ENCODE peak calls at places on chromosomes 7 and 10, in four cellular contexts. H is activated T-helper 1 cell treated with Interleukin-2 at 50 U/mL for 16 hours, E is MG63, W is A549. F is an unnamed sample.

GRCh38 chr10:80204801-80205477 is 398 bp downstream of the ANXA11 start:
- DNase-seq in E (peak), H (peak), W (no peak), F (no peak)

GRCh38 chr10:43461950-43462349 is 25.0 kb downstream of the ZNF487 start:
- DNase-seq in H (no peak), W (peak), E (no peak), F (peak)

GRCh38 chr7:94679341-94679740 is 23.4 kb upstream of the SGCE start:
- DNase-seq in H (no peak), E (no peak), W (no peak), F (no peak)

GRCh38 chr10:3659518-3659917 is 125.5 kb downstream of the KLF6 start:
- DNase-seq in H (no peak), E (no peak), W (no peak), F (no peak)

GRCh38 chr7:54956021-54956420 is 62.8 kb upstream of the EGFR start:
- DNase-seq in W (no peak), E (no peak), H (no peak), F (no peak)

GRCh38 chr10:119441921-119442757 is 100.4 kb downstream of the RGS10 start:
- DNase-seq in H (no peak), W (no peak), E (no peak), F (no peak)

GRCh38 chr7:89077992-89078391 is 282.5 kb upstream of the TEX47 start:
- DNase-seq in H (no peak), E (no peak), W (no peak), F (no peak)

GRCh38 chr10:118596426-118597124 is 1.1 kb upstream of the PRLHR start:
- DNase-seq in H (no peak), W (no peak), E (no peak), F (no peak)

GRCh38 chr10:49744924-49745605 is 17.1 kb downstream of the OGDHL start:
- DNase-seq in W (no peak), H (no peak), E (no peak), F (no peak)

GRCh38 chr7:34208878-34209621 is 303.7 kb downstream of the BMPER start:
- DNase-seq in H (no peak), E (peak), W (no peak), F (no peak)

GRCh38 chr7:38699481-38699880 is 68.3 kb upstream of the AMPH start:
- DNase-seq in E (no peak), H (no peak), W (no peak), F (peak)

GRCh38 chr7:137475966-137476365 is 132.4 kb upstream of the PTN start:
- DNase-seq in H (no peak), E (peak), W (no peak), F (peak)

GRCh38 chr7:132203021-132203420 is 373.2 kb downstream of the PLXNA4 start:
- DNase-seq in W (no peak), H (no peak), E (no peak), F (no peak)

GRCh38 chr7:38394703-38395102 is 121.3 kb upstream of the TARP start:
- DNase-seq in W (no peak), E (no peak), H (no peak), F (no peak)

GRCh38 chr7:30708983-30709382 is 26.7 kb upstream of the CRHR2 start:
- DNase-seq in H (no peak), E (no peak), W (no peak), F (peak)

GRCh38 chr7:42151309-42151708 is 85.7 kb downstream of the GLI3 start:
- DNase-seq in W (no peak), E (peak), H (no peak), F (no peak)

GRCh38 chr10:62584216-62584615 is 210.0 kb downstream of the ZNF365 start:
- DNase-seq in W (no peak), E (no peak), H (no peak), F (no peak)

GRCh38 chr10:78960316-78960800 is 108.4 kb upstream of the ZMIZ1 start:
- DNase-seq in W (no peak), E (peak), H (no peak), F (peak)

GRCh38 chr10:12937527-12937926 is 64.0 kb downstream of the CCDC3 start:
- DNase-seq in E (peak), H (no peak), W (no peak), F (peak)

GRCh38 chr7:33534830-33535229 is 370.5 kb upstream of the BMPER start:
- DNase-seq in H (no peak), E (no peak), W (no peak), F (no peak)

GRCh38 chr10:4260483-4260882 is 475.5 kb upstream of the KLF6 start:
- DNase-seq in W (no peak), E (no peak), H (no peak), F (peak)

GRCh38 chr7:116025098-116025809 is 5.3 kb downstream of the TFEC start:
- DNase-seq in W (no peak), E (no peak), H (no peak), F (no peak)

GRCh38 chr7:2355079-2356008 is 717 bp downstream of the EIF3B start:
- DNase-seq in E (peak), H (no peak), W (peak), F (peak)